ENCODE peak calls at places on chromosome 22, in six cellular contexts. I is prostate gland, G is heart left ventricle, X is H54, N is transverse colon, D is right lobe of liver. Z is an unnamed sample.

GRCh38 chr22:46294784-46295183 is 1.9 kb upstream of the GTSE1 start:
- DNase-seq in N (no peak), X (no peak), D (no peak), I (no peak), G (no peak), Z (no peak)

GRCh38 chr22:27585141-27585540 is 216.4 kb downstream of the MN1 start:
- DNase-seq in D (no peak), G (no peak), X (no peak), I (no peak), N (no peak), Z (no peak)

GRCh38 chr22:46362221-46362933 is 26.9 kb downstream of the TRMU start:
- DNase-seq in D (peak), I (no peak), N (peak), X (no peak), G (no peak), Z (no peak)

GRCh38 chr22:39489094-39490068 is 12.7 kb upstream of the MIEF1 start:
- DNase-seq in I (no peak), X (no peak), D (no peak), N (no peak), G (no peak), Z (no peak)

GRCh38 chr22:31846161-31847115 is 92.6 kb downstream of the DEPDC5 start:
- DNase-seq in D (no peak), N (no peak), I (no peak), X (no peak), G (no peak), Z (peak)

GRCh38 chr22:40176921-40177737 is 596 bp upstream of the TNRC6B start:
- DNase-seq in D (peak), G (no peak), N (peak), X (peak), I (peak), Z (peak)

GRCh38 chr22:45308624-45309421 is 911 bp upstream of the FAM118A start:
- DNase-seq in D (no peak), G (no peak), X (no peak), I (no peak), N (peak), Z (no peak)

GRCh38 chr22:46297151-46297819 is 615 bp downstream of the GTSE1 start:
- DNase-seq in I (no peak), G (no peak), N (no peak), X (peak), D (no peak), Z (peak)

GRCh38 chr22:26479792-26480610 is 3.6 kb downstream of the HPS4 start:
- DNase-seq in I (peak), D (no peak), G (no peak), X (no peak), N (no peak), Z (peak)

GRCh38 chr22:27810566-27810965 is 9.0 kb upstream of the MN1 start:
- DNase-seq in D (peak), I (peak), N (peak), X (peak), G (peak), Z (no peak)

GRCh38 chr22:44202261-44202789 is 21.6 kb downstream of the PARVG start:
- DNase-seq in N (no peak), X (no peak), D (no peak), G (no peak), I (no peak), Z (no peak)

GRCh38 chr22:46936378-46936916 is 174.0 kb downstream of the TBC1D22A start:
- DNase-seq in X (no peak), G (no peak), I (no peak), D (peak), N (no peak), Z (no peak)

GRCh38 chr22:46763051-46763705 is 728 bp downstream of the TBC1D22A start:
- DNase-seq in D (no peak), G (no peak), X (no peak), I (no peak), N (peak), Z (peak)

GRCh38 chr22:19385221-19385906 is 46.2 kb downstream of the HIRA start:
- DNase-seq in I (no peak), G (no peak), X (no peak), D (peak), N (no peak), Z (no peak)

GRCh38 chr22:19383292-19383691 is 48.2 kb downstream of the HIRA start:
- DNase-seq in G (no peak), I (no peak), N (no peak), X (no peak), D (peak), Z (no peak)

GRCh38 chr22:19382240-19382639 is 49.3 kb downstream of the HIRA start:
- DNase-seq in I (no peak), N (no peak), G (no peak), X (no peak), D (no peak), Z (no peak)

GRCh38 chr22:19387575-19387974 is 44.0 kb downstream of the HIRA start:
- DNase-seq in D (peak), G (no peak), X (no peak), I (no peak), N (no peak), Z (no peak)

DNA sequence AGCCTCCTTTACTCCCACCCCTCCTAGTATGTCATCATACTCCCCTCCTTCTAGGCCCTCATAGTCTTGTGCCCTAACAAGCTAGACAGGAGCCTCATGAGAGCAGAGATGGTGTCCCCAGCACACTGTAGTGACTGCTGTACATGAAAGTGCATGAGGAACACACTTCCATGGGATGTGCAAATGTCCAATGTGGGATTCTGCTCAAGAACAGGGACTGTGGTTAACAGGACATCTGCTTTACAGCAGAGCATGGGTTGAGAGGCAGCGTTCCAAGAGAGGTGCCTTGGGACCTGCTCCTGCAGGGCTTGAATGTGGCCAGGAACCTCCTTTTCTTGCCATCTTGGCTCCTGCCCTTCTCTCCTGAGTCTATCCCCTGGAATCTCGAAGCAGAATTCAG is 45.3 kb downstream of the HIRA start:
- DNase-seq in D (peak), X (no peak), G (no peak), I (no peak), N (no peak), Z (no peak)
- TF ChIP-seq POLR2A in D (no peak), X (no peak), G (no peak), I (no peak), N (no peak), Z (no peak)

DNA sequence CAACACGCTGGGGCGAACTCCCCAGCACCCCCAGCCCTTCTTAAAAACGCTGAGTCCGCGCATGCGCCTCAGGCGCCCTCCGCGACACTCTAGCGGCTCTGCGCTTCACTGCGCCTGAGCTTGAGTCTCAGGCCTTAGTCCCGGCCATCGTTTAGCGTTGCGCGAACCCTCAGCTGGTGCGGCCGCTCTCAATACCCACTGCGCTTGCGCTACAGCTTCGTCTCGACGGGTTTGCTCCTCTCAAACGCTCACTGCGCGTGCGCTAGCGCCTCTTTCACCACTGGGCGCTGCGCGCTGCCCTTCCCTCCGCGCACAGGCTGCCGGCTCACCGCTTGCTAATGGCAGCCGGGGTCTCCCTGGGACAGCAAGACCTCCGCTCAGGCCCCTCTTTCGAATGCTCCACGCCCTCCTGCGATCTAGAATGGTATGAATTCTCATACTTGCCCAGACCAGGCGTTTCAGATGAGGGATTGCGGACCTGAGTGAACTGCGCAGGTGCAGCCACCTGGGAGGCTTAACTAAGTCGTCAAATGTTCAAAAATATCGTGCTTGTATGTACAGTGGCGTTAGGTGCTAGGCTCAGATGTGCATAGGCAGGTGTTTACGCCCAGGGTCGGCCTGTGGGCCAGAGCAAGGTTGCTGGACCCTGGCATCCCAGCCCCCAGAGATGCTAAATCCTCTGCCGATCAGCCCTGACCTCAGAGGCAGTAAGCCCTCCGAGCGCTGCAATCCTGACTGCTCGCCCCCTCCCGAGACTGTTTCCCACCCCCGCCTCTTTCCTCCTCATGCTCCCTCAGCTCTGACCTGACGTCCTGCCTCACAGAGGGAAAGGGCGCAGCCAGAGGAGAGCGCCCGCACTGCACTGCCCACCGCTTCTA is at the start of gene SLC2A11:
- DNase-seq in N (peak), X (peak), I (peak), G (peak), D (peak), Z (peak)
- TF ChIP-seq POLR2A in N (peak), X (peak), I (peak), G (peak), D (peak), Z (peak)

DNA sequence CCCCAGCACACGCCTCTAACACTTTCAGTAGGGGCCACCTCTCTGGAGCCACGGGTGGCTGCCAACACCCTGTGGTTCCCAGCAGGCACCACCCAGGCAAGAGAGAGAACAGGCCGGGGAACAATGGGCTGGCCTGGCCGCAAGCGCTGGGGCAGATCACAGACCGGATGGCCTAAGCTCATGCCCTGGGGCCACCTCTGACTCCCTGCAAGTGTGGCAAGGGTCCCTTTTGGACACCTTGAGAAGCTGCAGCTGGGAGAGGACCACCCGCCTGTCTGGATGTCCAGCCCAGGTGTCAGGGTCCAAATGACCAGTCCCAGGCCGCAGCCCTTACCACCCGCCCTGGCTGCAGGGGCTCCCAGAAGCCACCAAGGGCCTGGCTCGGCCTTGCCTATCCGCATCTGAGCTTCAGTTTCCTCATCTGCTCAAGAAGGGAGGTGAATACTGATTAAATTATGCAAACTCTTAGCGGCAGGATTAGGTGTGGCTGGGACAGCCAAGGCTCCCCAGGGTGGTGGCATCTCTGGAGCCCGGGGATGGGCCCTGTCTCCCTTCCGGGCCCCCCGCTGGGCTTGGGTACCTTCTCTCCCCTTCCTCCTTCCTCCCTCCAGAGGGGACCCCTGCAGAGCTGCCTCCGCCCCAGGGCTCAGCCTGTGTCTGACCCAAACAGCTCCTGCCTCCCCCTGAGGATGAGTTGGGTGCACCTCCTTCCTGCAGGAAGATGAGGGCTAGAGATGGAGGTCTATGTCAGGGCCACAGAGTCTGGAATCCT is 785 bp upstream of the SUSD2 start:
- DNase-seq in D (no peak), I (no peak), N (no peak), X (no peak), G (no peak), Z (no peak)
- TF ChIP-seq POLR2A in D (no peak), I (no peak), N (no peak), X (no peak), G (no peak), Z (no peak)

GRCh38 chr22:38251355-38251720 is 21.5 kb downstream of the TMEM184B start:
- DNase-seq in G (no peak), D (no peak), N (no peak), I (no peak), X (no peak), Z (no peak)

GRCh38 chr22:38249301-38249700 is 23.5 kb downstream of the TMEM184B start:
- DNase-seq in I (no peak), X (no peak), G (no peak), D (no peak), N (no peak), Z (no peak)

GRCh38 chr22:38248280-38248679 is 24.5 kb downstream of the TMEM184B start:
- DNase-seq in D (no peak), N (no peak), X (no peak), G (no peak), I (no peak), Z (no peak)

GRCh38 chr22:38249803-38250641 is 22.8 kb downstream of the TMEM184B start:
- DNase-seq in G (no peak), N (no peak), D (no peak), I (no peak), X (no peak), Z (no peak)

GRCh38 chr22:38250642-38251354 is 22.0 kb downstream of the TMEM184B start:
- DNase-seq in X (no peak), N (no peak), G (no peak), I (no peak), D (no peak), Z (no peak)
- TF ChIP-seq POLR2A in X (no peak), N (no peak), G (no peak), I (no peak), D (no peak), Z (no peak)

GRCh38 chr22:36341640-36342041 is 46.1 kb downstream of the MYH9 start:
- DNase-seq in D (peak), X (no peak), G (no peak), N (no peak), I (no peak), Z (no peak)
- TF ChIP-seq POLR2A in D (no peak), X (no peak), G (no peak), N (no peak), I (no peak), Z (no peak)

GRCh38 chr22:33470456-33470855 is 412.3 kb upstream of the SYN3 start:
- DNase-seq in I (no peak), G (no peak), X (no peak), N (no peak), D (no peak), Z (no peak)
- TF ChIP-seq POLR2A in I (no peak), G (no peak), X (no peak), N (no peak), D (no peak), Z (no peak)

GRCh38 chr22:42000466-42000865 is 1.9 kb downstream of the WBP2NL start:
- DNase-seq in N (no peak), I (no peak), D (no peak), X (no peak), G (no peak), Z (no peak)

GRCh38 chr22:42001127-42001526 is 2.5 kb downstream of the WBP2NL start:
- DNase-seq in I (no peak), X (no peak), G (no peak), N (no peak), D (no peak), Z (no peak)

GRCh38 chr22:42001706-42002105 is 3.1 kb downstream of the WBP2NL start:
- DNase-seq in I (no peak), G (no peak), X (no peak), D (no peak), N (no peak), Z (no peak)

GRCh38 chr22:41996826-41997225 is 1.8 kb upstream of the WBP2NL start:
- DNase-seq in D (no peak), X (no peak), I (no peak), N (no peak), G (no peak), Z (no peak)

GRCh38 chr22:41998361-41999261 is at the start of gene WBP2NL:
- DNase-seq in X (no peak), N (peak), I (peak), D (peak), G (peak), Z (peak)
- TF ChIP-seq POLR2A in X (no peak), N (peak), I (no peak), D (peak), G (no peak), Z (peak)

GRCh38 chr22:36365020-36365411 is 22.8 kb downstream of the MYH9 start:
- DNase-seq in X (no peak), D (no peak), N (peak), I (no peak), G (no peak), Z (peak)

GRCh38 chr22:36367479-36367878 is 20.3 kb downstream of the MYH9 start:
- DNase-seq in D (no peak), N (no peak), X (no peak), I (no peak), G (no peak), Z (no peak)

GRCh38 chr22:36368359-36368983 is 19.3 kb downstream of the MYH9 start:
- DNase-seq in X (no peak), N (no peak), D (no peak), G (no peak), I (no peak), Z (peak)

GRCh38 chr22:36366291-36366708 is 21.5 kb downstream of the MYH9 start:
- DNase-seq in I (no peak), G (no peak), X (no peak), D (no peak), N (no peak), Z (peak)

DNA sequence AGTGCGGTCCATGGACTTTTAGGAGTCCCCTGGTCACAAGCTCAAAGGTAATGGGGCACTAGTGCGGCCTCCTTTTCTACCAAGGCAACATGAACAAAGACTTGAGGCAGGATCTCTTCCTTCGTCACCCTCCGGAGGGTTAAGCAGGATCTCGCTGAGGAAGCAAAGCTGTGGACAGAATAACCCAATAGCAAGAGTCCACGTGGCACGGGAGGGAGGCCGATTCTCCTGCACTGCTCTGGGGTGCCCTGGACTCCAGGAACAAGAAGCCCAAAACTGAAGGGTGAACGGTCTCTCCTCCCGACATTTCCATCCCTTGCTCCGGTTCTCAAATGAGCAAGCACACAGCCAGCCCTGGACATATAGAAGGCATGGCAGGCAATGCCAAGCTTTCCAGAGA is 20.7 kb downstream of the MYH9 start:
- DNase-seq in G (no peak), X (no peak), N (no peak), I (no peak), D (no peak), Z (no peak)
- TF ChIP-seq POLR2A in G (no peak), X (no peak), N (no peak), I (no peak), D (no peak), Z (no peak)

DNA sequence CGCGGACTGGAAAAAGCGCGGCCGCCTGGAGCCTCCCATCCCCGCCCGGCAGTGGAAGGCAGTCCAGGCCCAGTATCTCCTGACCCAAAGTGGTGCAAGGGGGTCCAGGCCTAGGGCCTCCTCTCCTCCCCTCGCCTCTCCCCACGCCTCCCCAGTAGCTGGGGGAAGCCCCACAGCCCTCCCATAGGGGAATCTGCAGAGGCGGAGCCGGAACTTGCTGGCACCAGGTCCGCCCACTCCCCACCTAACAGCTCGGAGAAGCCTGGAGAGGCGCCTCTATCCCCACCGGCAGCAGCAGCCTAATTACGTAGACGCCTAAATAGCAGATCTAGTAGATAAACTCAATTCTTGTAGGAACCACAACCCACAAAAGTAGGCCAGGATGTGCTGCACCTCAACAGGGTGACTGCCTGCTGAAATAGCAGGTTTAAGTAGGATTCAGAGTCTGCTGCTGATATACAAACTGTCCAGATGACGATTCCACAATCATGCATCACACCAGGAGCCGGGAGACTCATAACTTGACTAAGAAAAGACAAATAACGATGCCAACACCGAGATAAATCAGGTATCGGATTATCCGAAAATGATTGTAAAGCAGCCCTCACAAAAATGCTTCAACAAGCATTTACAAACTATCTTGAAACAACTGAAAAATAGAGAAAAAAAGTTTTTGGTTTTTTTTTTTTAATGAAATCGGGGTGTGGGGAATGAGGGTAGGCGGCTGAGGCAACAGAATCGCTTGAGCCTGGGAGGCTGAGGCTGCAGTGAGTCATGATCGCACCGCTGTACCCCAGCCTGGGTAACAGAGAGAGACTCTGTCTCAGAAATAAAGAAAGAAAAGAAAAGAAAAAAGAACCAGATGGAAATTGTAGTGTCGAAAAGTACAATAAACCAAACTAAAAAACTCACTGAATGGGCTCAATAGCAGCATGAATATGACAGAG is 11.4 kb upstream of the BRD1 start:
- DNase-seq in N (peak), D (no peak), X (no peak), G (no peak), I (no peak), Z (no peak)
- TF ChIP-seq POLR2A in N (no peak), D (no peak), X (no peak), G (no peak), I (no peak), Z (no peak)

Z was measured in erythroblast.